ENCODE peak calls at places on chromosomes 2 and 18, in four cellular contexts. H is posterior cingulate gyrus, X is IMR-90, T is adrenal gland. A is an unnamed sample.

GRCh38 chr2:172588931-172589330 is 33.0 kb downstream of the PDK1 start:
- DNase-seq in H (no peak), X (peak; percentile 61), T (no peak), A (no peak)

GRCh38 chr2:86072271-86072858 is 33.3 kb downstream of the POLR1A start:
- DNase-seq in H (peak; percentile 28), X (no peak), T (peak; percentile 91), A (peak; percentile 87)

GRCh38 chr2:33607905-33608304 is 8.8 kb upstream of the FAM98A start:
- DNase-seq in H (no peak), X (no peak), T (no peak), A (no peak)

GRCh38 chr2:217710218-217710565 is 292.6 kb downstream of the TNS1 start:
- DNase-seq in H (no peak), X (peak; percentile 86), T (no peak), A (no peak)

GRCh38 chr2:74778381-74779371 is 55.3 kb upstream of the HK2 start:
- DNase-seq in H (no peak), X (peak; percentile 18), T (no peak), A (peak; percentile 33)

GRCh38 chr18:79588131-79588635 is 91.4 kb upstream of the CTDP1 start:
- DNase-seq in H (no peak), X (no peak), T (no peak), A (no peak)

GRCh38 chr2:104965900-104966299 is 72.0 kb upstream of the MRPS9 start:
- DNase-seq in H (no peak), X (no peak), T (no peak), A (no peak)

GRCh38 chr2:199467462-199467822 is 9.7 kb upstream of the SATB2 start:
- DNase-seq in H (no peak), X (no peak), T (no peak), A (no peak)

GRCh38 chr2:176106636-176107539 is at the start of gene HOXD11:
- DNase-seq in H (no peak), X (no peak), T (no peak), A (no peak)

GRCh38 chr2:61011649-61012048 is 5.9 kb upstream of the PEX13 start:
- DNase-seq in H (no peak), X (peak; percentile 25), T (no peak), A (no peak)

GRCh38 chr18:7879717-7880116 is 312.6 kb downstream of the PTPRM start:
- DNase-seq in H (no peak), X (no peak), T (no peak), A (no peak)

GRCh38 chr2:162029287-162029901 is 44.6 kb downstream of the DPP4 start:
- DNase-seq in H (peak; percentile 79), X (peak; percentile 37), T (peak; percentile 66), A (peak; percentile 40)

GRCh38 chr2:58967736-58968135 is 726.6 kb upstream of the FANCL start:
- DNase-seq in H (peak; percentile 8), X (no peak), T (no peak), A (peak; percentile 30)

GRCh38 chr18:36572135-36572856 is 256.5 kb downstream of the TPGS2 start:
- DNase-seq in H (peak; percentile 42), X (peak; percentile 49), T (peak; percentile 61), A (no peak)

GRCh38 chr2:1731963-1732768 is 12.1 kb downstream of the PXDN start:
- DNase-seq in H (no peak), X (peak; percentile 92), T (no peak), A (no peak)

GRCh38 chr2:68234405-68234804 is 17.9 kb downstream of the PPP3R1 start:
- DNase-seq in H (no peak), X (no peak), T (no peak), A (no peak)

A was measured in left cardiac atrium.